ENCODE peak calls at places on chromosome 13, in nine cellular contexts. C is MM.1S; I is CD8-positive, alpha-beta memory T cell; R is PC-9; D is RWPE1; U is activated CD4-positive, alpha-beta T cell treated with anti-CD3 and anti-CD28 coated beads for 48 hours; B is nucleus accumbens; H is fibroblast of mammary gland; E is omental fat pad. Y is an unnamed sample.

GRCh38 chr13:95317037-95317989 is 16.1 kb upstream of the ABCC4 start:
- DNase-seq in B (no peak), D (no peak), C (no peak), U (no peak), H (peak), I (no peak), R (no peak), E (no peak), Y (no peak)

GRCh38 chr13:40993119-40993518 is 26.0 kb downstream of the ELF1 start:
- DNase-seq in B (no peak), I (no peak), D (no peak), H (no peak), U (no peak), E (no peak), C (peak), R (no peak), Y (no peak)

GRCh38 chr13:84997858-84998257 is 801.4 kb downstream of the SLITRK6 start:
- DNase-seq in U (no peak), H (no peak), E (no peak), C (no peak), I (no peak), D (no peak), B (no peak), R (no peak), Y (no peak)

GRCh38 chr13:100423375-100423774 is 165.2 kb downstream of the GGACT start:
- DNase-seq in U (no peak), I (no peak), R (peak), B (no peak), H (peak), D (no peak), C (no peak), E (no peak), Y (no peak)

GRCh38 chr13:36975172-36975571 is 24.0 kb downstream of the ALG5 start:
- DNase-seq in D (no peak), B (no peak), E (no peak), R (no peak), I (no peak), H (no peak), U (no peak), C (no peak), Y (no peak)

GRCh38 chr13:49811527-49811908 is 19.0 kb upstream of the KPNA3 start:
- DNase-seq in U (no peak), C (no peak), R (no peak), B (no peak), I (no peak), H (no peak), D (no peak), E (no peak), Y (no peak)

GRCh38 chr13:20472531-20472930 is 53.1 kb downstream of the CRYL1 start:
- DNase-seq in D (no peak), E (no peak), I (no peak), H (no peak), R (no peak), B (no peak), U (no peak), C (no peak), Y (no peak)

GRCh38 chr13:75461314-75461713 is 20.7 kb downstream of the TBC1D4 start:
- DNase-seq in U (no peak), H (no peak), I (no peak), D (no peak), B (no peak), C (no peak), E (no peak), R (no peak), Y (no peak)

GRCh38 chr13:52158629-52159158 is 703 bp downstream of the NEK3 start:
- DNase-seq in B (no peak), D (peak), I (no peak), U (no peak), R (no peak), E (no peak), C (no peak), H (peak), Y (no peak)

GRCh38 chr13:62119739-62120700 is 704.4 kb upstream of the PCDH20 start:
- DNase-seq in I (no peak), D (peak), U (no peak), B (no peak), E (no peak), R (no peak), C (peak), H (peak), Y (no peak)

GRCh38 chr13:75783906-75784485 is 147.9 kb downstream of the LMO7 start:
- DNase-seq in E (no peak), D (no peak), R (no peak), I (no peak), H (no peak), C (no peak), B (no peak), U (no peak), Y (no peak)

GRCh38 chr13:48412881-48413351 is at the start of gene LPAR6:
- DNase-seq in D (peak), E (no peak), U (no peak), B (no peak), R (no peak), C (no peak), H (peak), I (no peak), Y (no peak)

GRCh38 chr13:101706651-101707050 is 254.2 kb downstream of the ITGBL1 start:
- DNase-seq in E (no peak), R (no peak), H (peak), B (no peak), D (peak), C (no peak), I (no peak), U (peak), Y (no peak)

GRCh38 chr13:106466691-106467405 is 68.6 kb downstream of the EFNB2 start:
- DNase-seq in I (no peak), E (no peak), H (no peak), B (no peak), C (no peak), R (no peak), U (no peak), D (no peak), Y (no peak)

GRCh38 chr13:45807520-45808099 is 43.9 kb downstream of the SIAH3 start:
- DNase-seq in U (no peak), H (peak), I (no peak), D (peak), C (peak), B (no peak), R (peak), E (no peak), Y (no peak)

GRCh38 chr13:94825507-94825906 is 113.2 kb upstream of the SOX21 start:
- DNase-seq in B (peak), H (peak), C (no peak), U (no peak), E (no peak), D (no peak), R (no peak), I (no peak), Y (no peak)

GRCh38 chr13:42377640-42378382 is 105.9 kb downstream of the AKAP11 start:
- DNase-seq in I (no peak), E (no peak), B (no peak), U (peak), R (no peak), D (no peak), H (no peak), C (peak), Y (no peak)

GRCh38 chr13:114101831-114102520 is 30.4 kb downstream of the RASA3 start:
- DNase-seq in E (peak), I (no peak), D (no peak), B (no peak), H (no peak), U (no peak), R (no peak), C (no peak), Y (no peak)

Y was measured in activated B cell treated with CpG ODN at 0.5 μM for 24 hours.